ENCODE peak calls at places on chromosome 19, in four cellular contexts. One of them, this sample, is unnamed.

GRCh38 chr19:53991224-53992113 is at the start of gene CACNG6:
- DNase-seq in cardiac septum: no peak
- DNase-seq in NCI-H774: no peak
- DNase-seq in stimulated activated CD4-positive, alpha-beta T cell treated with anti-CD3 and anti-CD28 coated beads, Interleukin-1b, Interleukin-23, amount 100 ng/mL, for 1 hour: no peak
- DNase-seq in this sample: no peak

GRCh38 chr19:58586131-58586765 is 13.1 kb upstream of the MZF1 start:
- DNase-seq in stimulated activated CD4-positive, alpha-beta T cell treated with anti-CD3 and anti-CD28 coated beads, Interleukin-1b, Interleukin-23, amount 100 ng/mL, for 1 hour: no peak
- DNase-seq in NCI-H774: no peak
- DNase-seq in cardiac septum: peak; percentile 38
- DNase-seq in this sample: no peak

GRCh38 chr19:6765738-6766356 is 1.4 kb downstream of the SH2D3A start:
- DNase-seq in NCI-H774: peak; percentile 50
- DNase-seq in stimulated activated CD4-positive, alpha-beta T cell treated with anti-CD3 and anti-CD28 coated beads, Interleukin-1b, Interleukin-23, amount 100 ng/mL, for 1 hour: no peak
- DNase-seq in cardiac septum: no peak
- DNase-seq in this sample: no peak

GRCh38 chr19:10420444-10421239 is at the start of gene PDE4A:
- DNase-seq in cardiac septum: no peak
- DNase-seq in NCI-H774: no peak
- DNase-seq in stimulated activated CD4-positive, alpha-beta T cell treated with anti-CD3 and anti-CD28 coated beads, Interleukin-1b, Interleukin-23, amount 100 ng/mL, for 1 hour: no peak
- DNase-seq in this sample: peak; percentile 84

GRCh38 chr19:1259206-1259872 is 9.8 kb upstream of the CIRBP start:
- DNase-seq in NCI-H774: peak; percentile 51
- DNase-seq in stimulated activated CD4-positive, alpha-beta T cell treated with anti-CD3 and anti-CD28 coated beads, Interleukin-1b, Interleukin-23, amount 100 ng/mL, for 1 hour: no peak
- DNase-seq in cardiac septum: peak; percentile 96
- DNase-seq in this sample: peak; percentile 95

GRCh38 chr19:6459356-6460098 is at the start of gene SLC25A23:
- DNase-seq in stimulated activated CD4-positive, alpha-beta T cell treated with anti-CD3 and anti-CD28 coated beads, Interleukin-1b, Interleukin-23, amount 100 ng/mL, for 1 hour: peak; percentile 43
- DNase-seq in NCI-H774: peak; percentile 45
- DNase-seq in cardiac septum: peak; percentile 85
- DNase-seq in this sample: no peak

GRCh38 chr19:47511681-47512080 is 3.2 kb downstream of the NAPA start:
- DNase-seq in cardiac septum: no peak
- DNase-seq in stimulated activated CD4-positive, alpha-beta T cell treated with anti-CD3 and anti-CD28 coated beads, Interleukin-1b, Interleukin-23, amount 100 ng/mL, for 1 hour: no peak
- DNase-seq in NCI-H774: no peak
- DNase-seq in this sample: no peak

GRCh38 chr19:13044160-13044853 is 49.0 kb downstream of the NFIX start:
- DNase-seq in NCI-H774: peak; percentile 6
- DNase-seq in stimulated activated CD4-positive, alpha-beta T cell treated with anti-CD3 and anti-CD28 coated beads, Interleukin-1b, Interleukin-23, amount 100 ng/mL, for 1 hour: no peak
- DNase-seq in cardiac septum: no peak
- DNase-seq in this sample: no peak

GRCh38 chr19:18422530-18423191 is 3.5 kb downstream of the SSBP4 start:
- DNase-seq in stimulated activated CD4-positive, alpha-beta T cell treated with anti-CD3 and anti-CD28 coated beads, Interleukin-1b, Interleukin-23, amount 100 ng/mL, for 1 hour: no peak
- DNase-seq in cardiac septum: no peak
- DNase-seq in NCI-H774: no peak
- DNase-seq in this sample: no peak

This sample was measured in posterior vena cava.